ENCODE peak calls at places on chromosomes 4 and X, in five cellular contexts. M, P, H, W and F are unnamed samples.

GRCh38 chr4:94588900-94589693 is 137.4 kb downstream of the PDLIM5 start:
- DNase-seq in M (no peak), P (no peak), H (no peak), W (no peak), F (peak; percentile 55)

GRCh38 chrX:130758072-130758471 is 144.9 kb downstream of the ENOX2 start:
- DNase-seq in M (no peak), H (no peak), P (no peak), W (no peak), F (no peak)

GRCh38 chrX:1165535-1166196 is 46.8 kb downstream of the CRLF2 start:
- DNase-seq in H (no peak), M (no peak), P (no peak), W (no peak), F (no peak)

GRCh38 chrX:45900751-45901150 is 644.5 kb downstream of the ZNF674 start:
- DNase-seq in P (no peak), W (no peak), M (no peak), H (no peak), F (peak; percentile 35)

GRCh38 chr4:91448668-91449330 is 855.0 kb upstream of the GRID2 start:
- DNase-seq in H (no peak), P (no peak), W (no peak), M (no peak), F (no peak)

GRCh38 chr4:165207016-165207430 is 338 bp upstream of the KLHL2 start:
- DNase-seq in W (no peak), H (no peak), P (no peak), M (peak; percentile 31), F (peak; percentile 21)

GRCh38 chrX:154135458-154136229 is 8.4 kb upstream of the OPN1LW start:
- DNase-seq in M (no peak), W (no peak), P (no peak), H (no peak), F (no peak)

GRCh38 chrX:154372612-154373022 is 1.8 kb downstream of the FLNA start:
- DNase-seq in H (no peak), P (no peak), M (peak; percentile 65), W (no peak), F (peak; percentile 47)

GRCh38 chrX:9538544-9539045 is 73.7 kb downstream of the TBL1X start:
- DNase-seq in W (no peak), M (no peak), P (no peak), H (no peak), F (peak; percentile 95)

GRCh38 chrX:135213200-135213844 is 38.5 kb upstream of the ETDA start:
- DNase-seq in M (no peak), H (no peak), W (peak; percentile 14), P (no peak), F (no peak)

GRCh38 chr4:127622923-127623754 is 9.6 kb upstream of the INTU start:
- DNase-seq in M (peak; percentile 33), H (no peak), W (no peak), P (no peak), F (peak; percentile 11)